ENCODE peak calls at places on chromosome 1, in six cellular contexts. Q is GM12878, T is H1, F is HCT116, X is HepG2, O is K562. W is an unnamed sample.

GRCh38 chr1:6646499-6647148 is 22.0 kb downstream of the THAP3 start:
- DNase-seq in T (no peak), Q (no peak), X (peak), F (peak), O (peak), W (no peak)

GRCh38 chr1:95133687-95134086 is 16.5 kb downstream of the TLCD4 start:
- DNase-seq in T (no peak), O (no peak), X (peak), Q (no peak), F (no peak), W (no peak)

GRCh38 chr1:32636793-32637561 is 13.4 kb downstream of the ZBTB8OS start:
- DNase-seq in F (no peak), X (no peak), O (no peak), Q (no peak), T (no peak), W (peak)

GRCh38 chr1:118688891-118689290 is 299.3 kb downstream of the TBX15 start:
- DNase-seq in Q (no peak), T (no peak), X (no peak), O (no peak), F (no peak), W (no peak)

GRCh38 chr1:48229309-48229708 is 6.8 kb downstream of the SLC5A9 start:
- DNase-seq in O (no peak), F (no peak), T (no peak), Q (no peak), X (no peak), W (no peak)

GRCh38 chr1:211476200-211476849 is 15.6 kb downstream of the RD3 start:
- DNase-seq in Q (peak), T (peak), F (peak), O (peak), X (peak), W (peak)

GRCh38 chr1:224333309-224333926 is 3.4 kb upstream of the NVL start:
- DNase-seq in O (peak), T (no peak), Q (peak), X (peak), F (peak), W (no peak)

GRCh38 chr1:1390675-1391074 is 8.5 kb downstream of the CCNL2 start:
- DNase-seq in F (no peak), T (no peak), X (no peak), Q (no peak), O (peak), W (no peak)

GRCh38 chr1:150686275-150686674 is 10.7 kb downstream of the GOLPH3L start:
- DNase-seq in F (no peak), O (no peak), Q (no peak), T (no peak), X (no peak), W (no peak)

GRCh38 chr1:43590389-43590788 is 59.6 kb upstream of the KDM4A start:
- DNase-seq in O (peak), Q (no peak), F (no peak), X (peak), T (no peak), W (no peak)

GRCh38 chr1:21834094-21834493 is 22.0 kb downstream of the LDLRAD2 start:
- DNase-seq in F (no peak), X (peak), O (peak), T (no peak), Q (no peak), W (no peak)

GRCh38 chr1:35269190-35269988 is 880 bp downstream of the ZMYM4 start:
- DNase-seq in T (peak), X (no peak), F (no peak), Q (no peak), O (peak), W (no peak)

GRCh38 chr1:115828101-115829022 is 12.6 kb downstream of the NHLH2 start:
- DNase-seq in F (no peak), X (no peak), O (peak), T (peak), Q (no peak), W (no peak)

GRCh38 chr1:22888320-22889075 is 84.2 kb downstream of the LACTBL1 start:
- DNase-seq in X (no peak), Q (no peak), O (no peak), T (no peak), F (no peak), W (no peak)

GRCh38 chr1:11650331-11650991 is 3.8 kb downstream of the FBXO2 start:
- DNase-seq in T (peak), X (no peak), O (peak), F (peak), Q (no peak), W (peak)
- H3K4me3 ChIP-seq in T (peak), X (no peak), O (peak), F (peak), Q (no peak), W (no peak)

GRCh38 chr1:221904319-221904718 is 162.4 kb upstream of the DUSP10 start:
- DNase-seq in F (no peak), T (no peak), Q (no peak), X (no peak), O (no peak), W (no peak)
- TF ChIP-seq ZNF274 in F (no peak), T (no peak), Q (no peak), X (no peak), O (no peak), W (no peak)

GRCh38 chr1:109717729-109718128 is 5.7 kb downstream of the GSTM5 start:
- DNase-seq in X (no peak), T (no peak), Q (no peak), O (no peak), F (no peak), W (no peak)

GRCh38 chr1:109716121-109716520 is 4.1 kb downstream of the GSTM5 start:
- DNase-seq in X (no peak), O (no peak), F (no peak), Q (no peak), T (no peak), W (no peak)

GRCh38 chr1:109718495-109718894 is 6.4 kb downstream of the GSTM5 start:
- DNase-seq in X (peak), Q (no peak), O (peak), T (no peak), F (peak), W (no peak)

GRCh38 chr1:109714661-109715372 is 2.8 kb downstream of the GSTM5 start:
- DNase-seq in Q (no peak), O (no peak), X (no peak), T (no peak), F (no peak), W (no peak)

DNA sequence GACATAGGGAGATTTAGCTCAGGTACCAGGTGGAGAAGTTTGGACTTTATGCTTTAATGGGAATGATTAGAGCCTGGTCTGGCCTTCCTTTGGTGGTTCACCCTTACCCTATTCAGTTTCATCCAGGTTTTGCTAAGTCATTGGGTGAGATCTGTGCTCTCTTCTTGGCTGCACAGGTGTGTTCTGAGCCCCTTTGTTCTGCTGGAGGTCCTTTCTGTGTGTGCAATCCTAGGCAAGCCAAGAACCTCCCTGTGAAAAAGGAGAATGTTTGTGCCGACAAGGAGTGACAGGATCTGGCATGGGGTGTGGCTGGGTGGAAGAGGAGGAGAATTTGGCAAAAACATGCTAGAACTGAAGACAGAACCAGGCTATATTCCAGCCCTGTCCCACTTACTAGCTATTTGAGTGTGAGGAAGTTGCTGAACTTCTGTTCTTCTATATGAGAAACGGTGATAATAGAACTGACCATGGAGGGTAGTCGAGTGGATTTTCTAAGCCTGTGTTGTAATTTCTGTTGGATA is 4.6 kb downstream of the GSTM5 start:
- DNase-seq in X (no peak), T (no peak), Q (no peak), O (no peak), F (no peak), W (no peak)
- H3K4me3 ChIP-seq in X (no peak), T (no peak), Q (no peak), O (no peak), F (no peak), W (no peak)

GRCh38 chr1:229002037-229002436 is 266.8 kb downstream of the RHOU start:
- DNase-seq in T (no peak), Q (no peak), F (no peak), O (no peak), X (no peak), W (no peak)

GRCh38 chr1:228999776-229000175 is 264.5 kb downstream of the RHOU start:
- DNase-seq in T (no peak), X (no peak), Q (no peak), F (no peak), O (no peak), W (no peak)

GRCh38 chr1:229001467-229001866 is 266.2 kb downstream of the RHOU start:
- DNase-seq in Q (no peak), T (no peak), F (no peak), O (no peak), X (no peak), W (no peak)

GRCh38 chr1:228998179-228998578 is 262.9 kb downstream of the RHOU start:
- DNase-seq in O (no peak), Q (no peak), F (no peak), T (no peak), X (no peak), W (no peak)

DNA sequence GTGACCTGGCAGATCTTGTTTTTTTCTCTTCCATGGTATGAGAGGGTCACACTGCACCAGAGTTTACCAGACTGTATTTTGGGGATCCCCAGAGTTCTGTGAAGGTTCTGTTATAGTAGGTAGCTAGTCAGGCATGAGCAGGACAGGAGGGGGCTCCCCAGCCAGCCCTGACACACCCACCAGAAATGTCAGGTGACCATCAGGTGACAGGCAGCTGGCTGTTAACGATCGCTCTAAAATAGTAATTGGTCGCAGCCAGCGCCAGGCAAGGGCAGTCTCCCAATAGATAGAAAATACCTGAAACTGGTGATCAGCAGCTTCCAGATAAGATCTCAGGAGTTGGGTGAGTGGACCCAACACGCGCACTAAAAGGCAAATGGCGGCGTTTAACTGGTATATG is 264.9 kb downstream of the RHOU start:
- DNase-seq in Q (no peak), O (no peak), T (no peak), X (no peak), F (no peak), W (no peak)
- TF ChIP-seq ZNF274 in Q (no peak), O (no peak), T (no peak), X (no peak), F (no peak), W (no peak)

GRCh38 chr1:93770640-93771039 is 89.0 kb upstream of the BCAR3 start:
- DNase-seq in O (no peak), T (no peak), F (no peak), Q (no peak), X (no peak), W (no peak)

GRCh38 chr1:93766451-93766850 is 84.8 kb upstream of the BCAR3 start:
- DNase-seq in F (no peak), X (no peak), Q (no peak), O (no peak), T (no peak), W (no peak)

GRCh38 chr1:93768380-93768863 is 86.8 kb upstream of the BCAR3 start:
- DNase-seq in O (peak), T (no peak), X (no peak), Q (no peak), F (no peak), W (no peak)

GRCh38 chr1:93771843-93772242 is 90.2 kb upstream of the BCAR3 start:
- DNase-seq in O (no peak), F (no peak), T (no peak), X (no peak), Q (no peak), W (no peak)

GRCh38 chr1:93769767-93770166 is 88.1 kb upstream of the BCAR3 start:
- DNase-seq in T (no peak), O (no peak), Q (no peak), X (no peak), F (no peak), W (no peak)
- H3K4me3 ChIP-seq in T (no peak), O (no peak), Q (no peak), X (no peak), F (no peak), W (no peak)

DNA sequence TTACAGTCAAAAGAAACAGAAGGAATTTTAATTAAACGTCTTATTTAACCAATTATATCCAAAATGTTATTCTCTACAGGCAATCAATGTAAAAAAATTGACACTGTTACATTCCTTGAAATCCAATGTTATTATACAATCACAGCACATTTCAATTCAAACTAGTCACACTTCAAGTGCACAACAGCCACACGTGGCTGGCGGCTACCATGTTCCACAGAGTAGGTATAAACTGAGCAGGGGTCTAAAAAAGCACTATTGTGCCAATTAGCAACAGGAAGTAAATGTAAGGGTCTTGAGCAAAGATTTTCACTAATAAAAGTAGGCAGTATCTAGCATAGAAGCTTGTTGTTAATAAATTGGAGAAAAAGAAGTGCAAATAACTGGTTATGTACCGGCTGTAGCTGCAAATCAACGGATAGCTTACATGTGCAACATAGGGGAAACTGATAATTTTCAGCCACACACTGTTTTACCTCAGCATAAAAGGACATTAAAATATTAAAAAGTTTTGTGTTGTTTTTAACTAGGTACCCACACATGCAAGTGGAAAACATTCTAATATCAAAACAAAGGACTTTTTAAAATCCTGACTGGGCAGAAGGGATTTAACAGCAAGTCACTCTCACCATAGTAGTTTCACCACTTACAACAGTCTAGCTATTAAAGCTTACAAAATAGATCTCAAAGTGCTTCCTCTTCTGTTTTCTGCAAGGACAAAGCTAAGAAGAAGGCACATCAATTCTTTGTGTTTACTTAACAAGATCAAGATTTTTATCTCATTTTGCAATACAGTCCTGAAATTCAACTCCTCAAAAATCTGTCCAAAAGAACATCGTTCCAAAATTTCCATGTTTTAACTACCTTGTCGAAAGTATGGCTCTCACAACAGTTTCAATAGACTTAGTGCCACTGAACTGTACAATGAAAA is 2.5 kb downstream of the CSDE1 start:
- DNase-seq in Q (no peak), F (no peak), O (no peak), X (no peak), T (no peak), W (no peak)
- TF ChIP-seq ZNF274 in Q (no peak), F (no peak), O (no peak), X (no peak), T (no peak), W (no peak)

GRCh38 chr1:92485374-92486250 is 1.1 kb downstream of the GFI1 start:
- DNase-seq in T (peak), X (peak), F (peak), Q (no peak), O (peak), W (no peak)
- H3K4me3 ChIP-seq in T (peak), X (peak), F (peak), Q (peak), O (peak), W (peak)

DNA sequence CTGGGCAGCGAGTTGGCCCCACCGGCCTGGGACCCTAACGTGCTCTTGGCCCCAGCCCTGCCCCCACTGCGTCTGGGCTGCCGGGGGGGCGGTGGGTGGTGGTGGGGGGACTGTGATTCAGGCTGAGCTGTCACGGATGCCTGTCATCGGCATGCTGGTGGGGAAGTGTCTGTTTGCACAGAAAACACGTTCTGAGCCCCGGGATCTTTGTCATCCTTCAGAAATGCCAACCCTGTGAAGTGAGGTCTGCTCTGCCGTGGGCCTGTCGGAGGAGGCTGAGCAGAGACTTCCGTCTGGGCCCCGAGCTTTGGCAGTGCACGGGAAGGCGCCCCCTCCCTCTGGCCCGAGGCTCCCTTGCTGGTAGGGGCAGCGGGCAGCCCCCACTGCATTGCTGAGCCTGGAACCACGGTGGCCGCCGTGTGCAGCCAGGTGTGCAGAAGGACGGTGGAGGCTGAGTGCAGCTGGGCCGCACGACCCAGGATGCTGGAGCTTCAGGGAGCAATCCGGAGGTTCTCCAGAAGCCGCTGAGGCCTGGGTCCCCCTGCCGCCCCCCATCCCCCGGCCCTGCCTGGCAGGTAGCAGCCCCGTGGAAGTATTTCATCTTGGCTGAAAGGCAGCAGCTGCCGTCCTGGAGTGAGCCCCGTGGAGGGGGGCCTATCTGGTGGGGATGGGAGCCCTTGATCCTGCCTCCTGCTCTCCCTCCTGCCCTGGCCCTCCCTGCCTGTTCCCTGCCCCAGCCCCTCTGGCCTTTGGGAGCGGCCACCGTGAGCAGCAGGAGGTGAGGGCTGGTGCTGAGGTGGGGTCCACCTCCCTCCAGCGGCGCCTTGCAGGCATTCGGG is 24.1 kb upstream of the PLCH2 start:
- DNase-seq in Q (no peak), X (peak), F (no peak), O (no peak), T (no peak), W (no peak)
- TF ChIP-seq ZNF274 in Q (no peak), X (no peak), F (no peak), O (no peak), T (no peak), W (no peak)

DNA sequence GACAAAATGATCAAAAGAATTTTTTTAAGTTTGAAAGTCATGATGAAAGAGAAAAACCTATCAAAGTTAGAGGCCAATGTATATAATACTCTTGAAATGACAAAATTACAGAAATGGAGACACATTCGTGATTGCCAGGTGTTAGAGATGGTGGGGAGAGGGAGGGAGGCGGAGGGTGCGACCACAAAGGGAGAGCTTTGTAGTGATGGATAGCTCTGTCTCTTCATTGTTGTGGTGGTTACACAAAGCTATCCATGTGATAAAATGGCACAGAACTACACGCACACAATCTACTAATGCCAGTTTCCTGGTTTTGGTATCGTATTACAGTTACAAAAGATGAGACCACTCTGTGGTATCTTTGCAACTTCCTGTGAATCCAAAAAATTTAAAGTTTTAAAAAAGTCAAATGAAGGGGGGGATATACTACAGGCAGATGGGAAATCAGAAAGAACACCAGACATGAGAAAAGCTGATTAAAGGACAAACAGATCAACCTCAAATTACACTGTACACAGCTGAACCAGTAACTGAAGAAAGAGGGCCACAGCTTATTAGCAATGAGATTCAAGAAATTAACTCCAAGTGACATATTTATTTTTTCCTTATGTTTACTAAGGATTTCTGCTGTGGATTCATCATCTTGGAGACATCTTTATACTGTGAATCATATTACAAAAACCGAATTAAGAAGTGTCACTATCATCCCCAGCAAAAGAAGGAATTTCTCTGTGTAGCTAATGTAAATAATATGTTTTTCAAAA is 199.1 kb downstream of the SLC45A1 start:
- DNase-seq in F (no peak), X (no peak), T (no peak), O (peak), Q (no peak), W (no peak)
- H3K4me3 ChIP-seq in F (no peak), X (no peak), T (no peak), O (no peak), Q (no peak), W (no peak)

DNA sequence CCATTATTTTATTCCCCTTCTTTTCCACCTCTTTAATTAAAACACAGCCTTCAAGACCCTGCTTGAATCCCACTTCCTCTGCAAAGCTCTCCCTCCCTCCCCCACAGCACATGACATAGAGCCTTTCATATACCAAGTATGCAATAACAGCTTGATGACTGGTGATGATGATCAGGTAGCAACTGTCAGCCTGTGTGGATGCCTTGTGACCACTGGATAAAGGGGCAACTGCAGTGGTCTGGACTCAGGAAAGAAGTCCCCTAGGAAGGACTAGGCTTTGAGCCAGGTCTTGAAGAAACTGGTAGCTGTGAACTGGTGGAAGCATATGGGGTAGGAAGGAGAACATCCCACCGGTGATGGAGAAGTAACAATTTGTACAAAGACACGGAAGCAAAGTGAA is 53.8 kb upstream of the PRDX6 start:
- DNase-seq in Q (no peak), T (no peak), X (no peak), O (no peak), F (no peak), W (no peak)
- TF ChIP-seq ZNF274 in Q (no peak), T (no peak), X (no peak), O (no peak), F (no peak), W (no peak)